ENCODE peak calls at places on chromosomes 5 and 9, in seven cellular contexts. One of them, this sample, is unnamed.

GRCh38 chr5:148574167-148574566 is 80.2 kb downstream of the HTR4 start:
- DNase-seq in left ventricle myocardium inferior: no peak
- DNase-seq in AG04450: no peak
- DNase-seq in fibroblast of pulmonary artery: no peak
- DNase-seq in heart left ventricle: no peak
- DNase-seq in cardiac muscle cell: no peak
- DNase-seq in CD8-positive, alpha-beta T cell: no peak
- DNase-seq in this sample: no peak

GRCh38 chr5:92567831-92568450 is 1013.1 kb downstream of the NR2F1-AS1 start:
- DNase-seq in cardiac muscle cell: no peak
- DNase-seq in left ventricle myocardium inferior: no peak
- DNase-seq in heart left ventricle: no peak
- DNase-seq in fibroblast of pulmonary artery: no peak
- DNase-seq in CD8-positive, alpha-beta T cell: no peak
- DNase-seq in AG04450: no peak
- DNase-seq in this sample: no peak

GRCh38 chr9:88534456-88535225 is at the start of gene NXNL2:
- DNase-seq in heart left ventricle: peak
- DNase-seq in AG04450: no peak
- DNase-seq in left ventricle myocardium inferior: peak
- DNase-seq in fibroblast of pulmonary artery: peak
- DNase-seq in cardiac muscle cell: peak
- DNase-seq in CD8-positive, alpha-beta T cell: peak
- DNase-seq in this sample: peak

GRCh38 chr5:149618581-149619248 is 37.4 kb downstream of the ARHGEF37 start:
- DNase-seq in cardiac muscle cell: peak
- DNase-seq in AG04450: peak
- DNase-seq in heart left ventricle: peak
- DNase-seq in fibroblast of pulmonary artery: peak
- DNase-seq in CD8-positive, alpha-beta T cell: no peak
- DNase-seq in left ventricle myocardium inferior: no peak
- DNase-seq in this sample: no peak

GRCh38 chr9:135023389-135023788 is 64.1 kb upstream of the OLFM1 start:
- DNase-seq in heart left ventricle: no peak
- DNase-seq in cardiac muscle cell: peak
- DNase-seq in CD8-positive, alpha-beta T cell: no peak
- DNase-seq in left ventricle myocardium inferior: no peak
- DNase-seq in AG04450: no peak
- DNase-seq in fibroblast of pulmonary artery: no peak
- DNase-seq in this sample: no peak

GRCh38 chr9:99294850-99295461 is 72.9 kb downstream of the SEC61B start:
- DNase-seq in AG04450: no peak
- DNase-seq in heart left ventricle: no peak
- DNase-seq in cardiac muscle cell: no peak
- DNase-seq in CD8-positive, alpha-beta T cell: no peak
- DNase-seq in fibroblast of pulmonary artery: no peak
- DNase-seq in left ventricle myocardium inferior: no peak
- DNase-seq in this sample: no peak

GRCh38 chr5:160460377-160461049 is 38.9 kb downstream of the PTTG1 start:
- DNase-seq in fibroblast of pulmonary artery: no peak
- DNase-seq in CD8-positive, alpha-beta T cell: no peak
- DNase-seq in left ventricle myocardium inferior: no peak
- DNase-seq in cardiac muscle cell: no peak
- DNase-seq in heart left ventricle: no peak
- DNase-seq in AG04450: no peak
- DNase-seq in this sample: peak

GRCh38 chr5:109347252-109347888 is 62.4 kb downstream of the PJA2 start:
- DNase-seq in cardiac muscle cell: no peak
- DNase-seq in fibroblast of pulmonary artery: no peak
- DNase-seq in AG04450: no peak
- DNase-seq in CD8-positive, alpha-beta T cell: no peak
- DNase-seq in left ventricle myocardium inferior: no peak
- DNase-seq in heart left ventricle: no peak
- DNase-seq in this sample: no peak

GRCh38 chr5:156208271-156208670 is 118.7 kb upstream of the SGCD start:
- DNase-seq in cardiac muscle cell: peak
- DNase-seq in AG04450: no peak
- DNase-seq in heart left ventricle: no peak
- DNase-seq in CD8-positive, alpha-beta T cell: no peak
- DNase-seq in fibroblast of pulmonary artery: peak
- DNase-seq in left ventricle myocardium inferior: no peak
- DNase-seq in this sample: no peak

GRCh38 chr5:96978812-96979449 is 43.1 kb downstream of the LNPEP start:
- DNase-seq in fibroblast of pulmonary artery: no peak
- DNase-seq in CD8-positive, alpha-beta T cell: no peak
- DNase-seq in cardiac muscle cell: no peak
- DNase-seq in left ventricle myocardium inferior: no peak
- DNase-seq in AG04450: peak
- DNase-seq in heart left ventricle: no peak
- DNase-seq in this sample: peak

GRCh38 chr5:40781843-40782409 is 16.2 kb downstream of the PRKAA1 start:
- DNase-seq in cardiac muscle cell: no peak
- DNase-seq in CD8-positive, alpha-beta T cell: no peak
- DNase-seq in AG04450: peak
- DNase-seq in heart left ventricle: no peak
- DNase-seq in fibroblast of pulmonary artery: peak
- DNase-seq in left ventricle myocardium inferior: no peak
- DNase-seq in this sample: no peak

GRCh38 chr9:76988941-76989340 is 30.5 kb upstream of the FOXB2 start:
- DNase-seq in CD8-positive, alpha-beta T cell: no peak
- DNase-seq in AG04450: no peak
- DNase-seq in fibroblast of pulmonary artery: no peak
- DNase-seq in heart left ventricle: no peak
- DNase-seq in left ventricle myocardium inferior: no peak
- DNase-seq in cardiac muscle cell: no peak
- DNase-seq in this sample: no peak

GRCh38 chr5:99187611-99188010 is 258.8 kb upstream of the CHD1 start:
- DNase-seq in fibroblast of pulmonary artery: no peak
- DNase-seq in CD8-positive, alpha-beta T cell: no peak
- DNase-seq in cardiac muscle cell: no peak
- DNase-seq in AG04450: no peak
- DNase-seq in left ventricle myocardium inferior: no peak
- DNase-seq in heart left ventricle: no peak
- DNase-seq in this sample: no peak

GRCh38 chr5:17294639-17295311 is 77.3 kb downstream of the BASP1 start:
- DNase-seq in cardiac muscle cell: no peak
- DNase-seq in AG04450: no peak
- DNase-seq in heart left ventricle: no peak
- DNase-seq in CD8-positive, alpha-beta T cell: no peak
- DNase-seq in fibroblast of pulmonary artery: no peak
- DNase-seq in left ventricle myocardium inferior: no peak
- DNase-seq in this sample: no peak

GRCh38 chr5:79130781-79131180 is 19.2 kb downstream of the BHMT start:
- DNase-seq in left ventricle myocardium inferior: no peak
- DNase-seq in cardiac muscle cell: no peak
- DNase-seq in heart left ventricle: no peak
- DNase-seq in AG04450: no peak
- DNase-seq in CD8-positive, alpha-beta T cell: no peak
- DNase-seq in fibroblast of pulmonary artery: no peak
- DNase-seq in this sample: no peak

GRCh38 chr5:79135790-79136553 is 24.4 kb downstream of the BHMT start:
- DNase-seq in left ventricle myocardium inferior: no peak
- DNase-seq in fibroblast of pulmonary artery: no peak
- DNase-seq in AG04450: no peak
- DNase-seq in cardiac muscle cell: no peak
- DNase-seq in heart left ventricle: no peak
- DNase-seq in CD8-positive, alpha-beta T cell: no peak
- DNase-seq in this sample: no peak

GRCh38 chr5:79133657-79134451 is 22.2 kb downstream of the BHMT start:
- DNase-seq in cardiac muscle cell: peak
- DNase-seq in AG04450: peak
- DNase-seq in heart left ventricle: peak
- DNase-seq in CD8-positive, alpha-beta T cell: peak
- DNase-seq in left ventricle myocardium inferior: peak
- DNase-seq in fibroblast of pulmonary artery: peak
- DNase-seq in this sample: peak

GRCh38 chr5:79136618-79137017 is 25.0 kb downstream of the BHMT start:
- DNase-seq in cardiac muscle cell: no peak
- DNase-seq in fibroblast of pulmonary artery: no peak
- DNase-seq in heart left ventricle: no peak
- DNase-seq in left ventricle myocardium inferior: no peak
- DNase-seq in AG04450: no peak
- DNase-seq in CD8-positive, alpha-beta T cell: no peak
- DNase-seq in this sample: no peak

DNA sequence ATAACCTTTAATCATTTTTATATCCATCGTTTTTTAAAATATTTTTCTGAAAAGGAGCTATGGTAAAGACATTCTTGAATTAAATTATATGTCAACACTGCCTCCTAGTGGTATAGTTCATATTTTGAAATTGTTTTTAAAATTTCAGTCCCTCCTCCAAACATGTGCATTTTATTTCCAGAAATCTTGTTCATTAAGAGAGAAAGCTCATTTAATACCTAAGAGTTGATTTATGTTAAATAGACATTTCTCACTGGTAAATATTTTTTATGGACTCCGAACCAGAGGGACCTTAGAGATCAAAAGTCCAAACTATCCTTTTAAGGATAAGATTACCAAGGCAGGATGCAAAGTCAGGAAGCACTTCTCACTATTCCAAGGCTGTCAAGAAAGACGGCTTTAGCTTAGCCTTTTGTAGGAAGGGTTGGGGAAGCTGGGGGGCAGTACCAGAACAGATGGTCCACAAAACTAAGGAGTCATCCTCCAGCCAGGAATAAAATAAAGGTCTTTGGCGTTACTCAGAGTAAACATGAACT is 21.6 kb downstream of the BHMT start:
- DNase-seq in fibroblast of pulmonary artery: peak
- DNase-seq in AG04450: peak
- DNase-seq in left ventricle myocardium inferior: no peak
- DNase-seq in cardiac muscle cell: peak
- DNase-seq in CD8-positive, alpha-beta T cell: no peak
- DNase-seq in heart left ventricle: no peak
- DNase-seq in this sample: no peak
- TF ChIP-seq CTCF in fibroblast of pulmonary artery: peak
- TF ChIP-seq CTCF in AG04450: peak
- TF ChIP-seq CTCF in left ventricle myocardium inferior: peak
- TF ChIP-seq CTCF in cardiac muscle cell: no peak
- TF ChIP-seq CTCF in CD8-positive, alpha-beta T cell: peak
- TF ChIP-seq CTCF in heart left ventricle: peak
- TF ChIP-seq CTCF in this sample: no peak

GRCh38 chr9:129664664-129665007 is 811 bp upstream of the PRRX2 start:
- DNase-seq in AG04450: no peak
- DNase-seq in CD8-positive, alpha-beta T cell: no peak
- DNase-seq in left ventricle myocardium inferior: no peak
- DNase-seq in fibroblast of pulmonary artery: no peak
- DNase-seq in heart left ventricle: no peak
- DNase-seq in cardiac muscle cell: no peak
- DNase-seq in this sample: no peak
- H3K4me3 ChIP-seq in AG04450: peak
- H3K4me3 ChIP-seq in CD8-positive, alpha-beta T cell: peak
- H3K4me3 ChIP-seq in left ventricle myocardium inferior: peak
- H3K4me3 ChIP-seq in fibroblast of pulmonary artery: no peak
- H3K4me3 ChIP-seq in heart left ventricle: peak
- H3K4me3 ChIP-seq in cardiac muscle cell: no peak
- H3K4me3 ChIP-seq in this sample: no peak

DNA sequence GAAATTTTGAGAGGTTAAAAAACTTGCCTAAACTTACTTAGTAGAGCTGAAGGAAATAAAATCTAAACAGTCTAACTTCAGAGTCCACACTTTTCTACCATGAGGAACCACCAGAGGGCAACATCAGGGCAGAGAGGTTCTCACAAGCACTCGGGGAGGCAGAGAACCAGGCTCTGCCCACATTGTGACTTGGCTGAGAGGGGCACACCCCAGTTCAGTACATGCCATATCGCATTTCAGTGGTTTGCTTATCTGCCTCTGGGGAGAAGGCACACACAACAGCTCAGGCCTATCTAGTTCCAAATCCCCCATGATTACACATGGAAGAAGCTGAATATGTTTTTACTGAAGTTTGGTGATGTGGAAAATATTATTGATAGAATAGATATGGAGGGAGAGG is 49.2 kb downstream of the EQTN start:
- DNase-seq in left ventricle myocardium inferior: no peak
- DNase-seq in heart left ventricle: no peak
- DNase-seq in CD8-positive, alpha-beta T cell: no peak
- DNase-seq in AG04450: peak
- DNase-seq in cardiac muscle cell: peak
- DNase-seq in fibroblast of pulmonary artery: peak
- DNase-seq in this sample: peak
- TF ChIP-seq CTCF in left ventricle myocardium inferior: peak
- TF ChIP-seq CTCF in heart left ventricle: peak
- TF ChIP-seq CTCF in CD8-positive, alpha-beta T cell: no peak
- TF ChIP-seq CTCF in AG04450: peak
- TF ChIP-seq CTCF in cardiac muscle cell: peak
- TF ChIP-seq CTCF in fibroblast of pulmonary artery: peak
- TF ChIP-seq CTCF in this sample: peak

GRCh38 chr5:10726913-10727517 is 34.0 kb downstream of the DAP start:
- DNase-seq in CD8-positive, alpha-beta T cell: no peak
- DNase-seq in cardiac muscle cell: peak
- DNase-seq in fibroblast of pulmonary artery: no peak
- DNase-seq in left ventricle myocardium inferior: no peak
- DNase-seq in AG04450: no peak
- DNase-seq in heart left ventricle: no peak
- DNase-seq in this sample: no peak

GRCh38 chr5:10723519-10723918 is 37.5 kb downstream of the DAP start:
- DNase-seq in CD8-positive, alpha-beta T cell: no peak
- DNase-seq in AG04450: no peak
- DNase-seq in cardiac muscle cell: no peak
- DNase-seq in left ventricle myocardium inferior: no peak
- DNase-seq in heart left ventricle: no peak
- DNase-seq in fibroblast of pulmonary artery: no peak
- DNase-seq in this sample: no peak

GRCh38 chr5:10726179-10726912 is 34.7 kb downstream of the DAP start:
- DNase-seq in AG04450: no peak
- DNase-seq in CD8-positive, alpha-beta T cell: no peak
- DNase-seq in cardiac muscle cell: peak
- DNase-seq in fibroblast of pulmonary artery: no peak
- DNase-seq in left ventricle myocardium inferior: no peak
- DNase-seq in heart left ventricle: no peak
- DNase-seq in this sample: no peak

GRCh38 chr5:10725636-10726035 is 35.4 kb downstream of the DAP start:
- DNase-seq in cardiac muscle cell: no peak
- DNase-seq in AG04450: no peak
- DNase-seq in heart left ventricle: no peak
- DNase-seq in CD8-positive, alpha-beta T cell: no peak
- DNase-seq in left ventricle myocardium inferior: no peak
- DNase-seq in fibroblast of pulmonary artery: no peak
- DNase-seq in this sample: no peak

GRCh38 chr5:10724799-10725507 is 36.1 kb downstream of the DAP start:
- DNase-seq in fibroblast of pulmonary artery: peak
- DNase-seq in heart left ventricle: peak
- DNase-seq in cardiac muscle cell: no peak
- DNase-seq in AG04450: peak
- DNase-seq in left ventricle myocardium inferior: peak
- DNase-seq in CD8-positive, alpha-beta T cell: no peak
- DNase-seq in this sample: peak
- H3K4me3 ChIP-seq in fibroblast of pulmonary artery: peak
- H3K4me3 ChIP-seq in heart left ventricle: peak
- H3K4me3 ChIP-seq in cardiac muscle cell: no peak
- H3K4me3 ChIP-seq in AG04450: no peak
- H3K4me3 ChIP-seq in left ventricle myocardium inferior: peak
- H3K4me3 ChIP-seq in CD8-positive, alpha-beta T cell: no peak
- H3K4me3 ChIP-seq in this sample: peak

This sample was measured in retinal pigment epithelial cell.